ENCODE peak calls at places on chromosomes 16 and 17, in nine cellular contexts. Q is endothelial cell of umbilical vein; X is MV-4-11; D is choroid plexus epithelial cell; J is Calu3; F is amniotic stem cell; A is amygdala; L is stimulated activated CD8-positive, alpha-beta memory T cell treated with anti-CD3 and anti-CD28 coated beads, Interleukin-4, amount 100 ng/mL, for 24 hours; B is fibroblast of lung. M is an unnamed sample.

GRCh38 chr16:85689950-85690320 is 1.2 kb upstream of the GINS2 start:
- DNase-seq in Q (no peak), X (no peak), D (no peak), J (no peak), F (no peak), A (no peak), L (no peak), B (no peak), M (no peak)

GRCh38 chr16:65142276-65142675 is 20.4 kb upstream of the CDH11 start:
- DNase-seq in Q (no peak), X (no peak), D (peak), J (no peak), F (no peak), A (no peak), L (no peak), B (peak), M (no peak)

GRCh38 chr17:31609331-31609730 is 217.9 kb downstream of the RAB11FIP4 start:
- DNase-seq in Q (no peak), X (no peak), D (no peak), J (no peak), F (no peak), A (no peak), L (no peak), B (peak), M (no peak)

GRCh38 chr16:85891776-85892166 is 7.2 kb upstream of the IRF8 start:
- DNase-seq in Q (no peak), X (no peak), D (no peak), J (peak), F (no peak), A (no peak), L (no peak), B (no peak), M (no peak)

GRCh38 chr17:82058230-82058854 is 6.6 kb downstream of the GPS1 start:
- DNase-seq in Q (no peak), X (no peak), D (no peak), J (no peak), F (no peak), A (no peak), L (no peak), B (no peak), M (no peak)

GRCh38 chr16:6694636-6695035 is 638.0 kb upstream of the RBFOX1 start:
- DNase-seq in Q (no peak), X (no peak), D (no peak), J (no peak), F (no peak), A (no peak), L (no peak), B (no peak), M (no peak)

GRCh38 chr17:69567130-69567529 is 152.6 kb downstream of the MAP2K6 start:
- DNase-seq in Q (no peak), X (peak), D (peak), J (no peak), F (no peak), A (no peak), L (no peak), B (no peak), M (peak)

GRCh38 chr16:49625311-49626035 is 230.4 kb downstream of the ZNF423 start:
- DNase-seq in Q (no peak), X (no peak), D (no peak), J (no peak), F (no peak), A (no peak), L (no peak), B (no peak), M (no peak)

GRCh38 chr16:49622084-49622390 is 233.9 kb downstream of the ZNF423 start:
- DNase-seq in Q (no peak), X (no peak), D (no peak), J (no peak), F (no peak), A (no peak), L (no peak), B (no peak), M (no peak)

GRCh38 chr16:75534560-75535205 is 1.2 kb downstream of the CHST5 start:
- DNase-seq in Q (no peak), X (no peak), D (no peak), J (no peak), F (no peak), A (no peak), L (no peak), B (no peak), M (no peak)

GRCh38 chr17:27945333-27945616 is 52.1 kb upstream of the LYRM9 start:
- DNase-seq in Q (no peak), X (no peak), D (no peak), J (no peak), F (no peak), A (no peak), L (no peak), B (no peak), M (no peak)

GRCh38 chr16:87576191-87576590 is 26.1 kb upstream of the JPH3 start:
- DNase-seq in Q (no peak), X (no peak), D (no peak), J (no peak), F (no peak), A (no peak), L (no peak), B (no peak), M (no peak)

GRCh38 chr16:66682271-66682670 is 14.3 kb downstream of the CMTM4 start:
- DNase-seq in Q (peak), X (no peak), D (peak), J (no peak), F (no peak), A (no peak), L (no peak), B (peak), M (peak)

GRCh38 chr17:39661044-39661406 is 4.1 kb upstream of the TCAP start:
- DNase-seq in Q (peak), X (no peak), D (no peak), J (peak), F (no peak), A (no peak), L (no peak), B (no peak), M (no peak)

GRCh38 chr16:13453325-13453724 is 466.6 kb upstream of the ERCC4 start:
- DNase-seq in Q (no peak), X (no peak), D (peak), J (no peak), F (no peak), A (no peak), L (no peak), B (peak), M (peak)

GRCh38 chr17:156094-156621 is 18.8 kb downstream of the SCGB1C2 start:
- DNase-seq in Q (no peak), X (no peak), D (no peak), J (no peak), F (no peak), A (no peak), L (no peak), B (no peak), M (no peak)

GRCh38 chr16:51665599-51665998 is 514.5 kb upstream of the SALL1 start:
- DNase-seq in Q (no peak), X (no peak), D (no peak), J (no peak), F (no peak), A (no peak), L (no peak), B (no peak), M (no peak)

GRCh38 chr17:7912927-7913524 is 3.1 kb downstream of the RNF227 start:
- DNase-seq in Q (peak), X (peak), D (peak), J (peak), F (no peak), A (no peak), L (no peak), B (peak), M (peak)

GRCh38 chr17:41800601-41801373 is 11.0 kb downstream of the P3H4 start:
- DNase-seq in Q (no peak), X (no peak), D (peak), J (peak), F (peak), A (no peak), L (no peak), B (peak), M (no peak)